ENCODE peak calls at places on chromosome 12, in ten cellular contexts. V is activated CD4-positive, CD25-positive, alpha-beta regulatory T cell treated with anti-CD3 and anti-CD28 coated beads, Interleukin-2, amount 50 U/mL, for 16 hours; G is T1000; Q is WERI-Rb-1; J is CD8-positive, alpha-beta memory T cell; O is posterior vena cava; Z is RKO; X is effector memory CD8-positive, alpha-beta T cell; D is right lobe of liver; M is GM12865. L is an unnamed sample.

GRCh38 chr12:121430821-121431415 is 31.0 kb downstream of the RNF34 start:
- DNase-seq in V (no peak), G (no peak), Q (no peak), J (no peak), O (no peak), Z (no peak), X (no peak), D (no peak), M (no peak), L (no peak)

GRCh38 chr12:22856120-22856699 is 231.2 kb downstream of the ETNK1 start:
- DNase-seq in V (no peak), G (no peak), Q (no peak), J (no peak), O (no peak), Z (peak; percentile 60), X (no peak), D (no peak), M (peak; percentile 9), L (peak; percentile 52)

GRCh38 chr12:92596388-92596787 is 106.4 kb upstream of the PLEKHG7 start:
- DNase-seq in V (no peak), G (peak; percentile 76), Q (no peak), J (no peak), O (no peak), Z (no peak), X (no peak), D (no peak), M (no peak), L (no peak)

GRCh38 chr12:25813843-25814242 is 144.6 kb upstream of the RASSF8 start:
- DNase-seq in V (no peak), G (no peak), Q (no peak), J (no peak), O (no peak), Z (no peak), X (no peak), D (no peak), M (no peak), L (no peak)

GRCh38 chr12:122064034-122064777 is 14.3 kb upstream of the MLXIP start:
- DNase-seq in V (no peak), G (no peak), Q (peak; percentile 88), J (no peak), O (peak; percentile 96), Z (peak; percentile 99), X (no peak), D (peak; percentile 77), M (peak; percentile 61), L (peak; percentile 90)

GRCh38 chr12:131458931-131459575 is 251.8 kb upstream of the SFSWAP start:
- DNase-seq in V (no peak), G (no peak), Q (no peak), J (no peak), O (peak; percentile 54), Z (no peak), X (no peak), D (no peak), M (no peak), L (no peak)

GRCh38 chr12:117236456-117237001 is 46.3 kb upstream of the FBXO21 start:
- DNase-seq in V (peak; percentile 54), G (no peak), Q (peak; percentile 91), J (peak; percentile 39), O (peak; percentile 92), Z (peak; percentile 63), X (peak; percentile 61), D (peak; percentile 83), M (peak; percentile 80), L (peak; percentile 63)

GRCh38 chr12:15044461-15044860 is 71.6 kb downstream of the PDE6H start:
- DNase-seq in V (no peak), G (no peak), Q (no peak), J (no peak), O (no peak), Z (no peak), X (no peak), D (no peak), M (no peak), L (peak; percentile 45)

GRCh38 chr12:58922849-58923248 is 2.5 kb upstream of the LRIG3 start:
- DNase-seq in V (no peak), G (peak; percentile 27), Q (no peak), J (no peak), O (no peak), Z (no peak), X (no peak), D (no peak), M (no peak), L (no peak)

GRCh38 chr12:44246481-44247105 is 410.7 kb downstream of the TMEM117 start:
- DNase-seq in V (no peak), G (no peak), Q (no peak), J (no peak), O (no peak), Z (no peak), X (no peak), D (no peak), M (no peak), L (peak; percentile 23)

GRCh38 chr12:53695148-53696138 is 19.6 kb upstream of the ATP5MC2 start:
- DNase-seq in V (no peak), G (no peak), Q (peak; percentile 66), J (no peak), O (no peak), Z (no peak), X (no peak), D (no peak), M (no peak), L (peak; percentile 66)

GRCh38 chr12:12696562-12697383 is 790 bp upstream of the GPR19 start:
- DNase-seq in V (peak; percentile 85), G (peak; percentile 49), Q (peak; percentile 86), J (peak; percentile 93), O (peak; percentile 97), Z (peak; percentile 89), X (peak; percentile 91), D (peak; percentile 95), M (peak; percentile 96), L (peak; percentile 84)

GRCh38 chr12:122276242-122276641 is 9.9 kb upstream of the VPS33A start:
- DNase-seq in V (no peak), G (no peak), Q (no peak), J (no peak), O (no peak), Z (no peak), X (no peak), D (no peak), M (no peak), L (no peak)

GRCh38 chr12:26651566-26652188 is 181.3 kb downstream of the ITPR2 start:
- DNase-seq in V (no peak), G (peak; percentile 74), Q (peak; percentile 45), J (no peak), O (no peak), Z (peak; percentile 32), X (peak; percentile 41), D (no peak), M (peak; percentile 62), L (peak; percentile 78)

GRCh38 chr12:106123551-106123991 is 15.2 kb downstream of the NUAK1 start:
- DNase-seq in V (no peak), G (no peak), Q (no peak), J (no peak), O (no peak), Z (no peak), X (no peak), D (no peak), M (no peak), L (peak; percentile 92)

GRCh38 chr12:65324551-65324950 is 46.1 kb downstream of the MSRB3 start:
- DNase-seq in V (no peak), G (no peak), Q (no peak), J (no peak), O (no peak), Z (no peak), X (no peak), D (no peak), M (no peak), L (peak; percentile 28)

GRCh38 chr12:89247541-89247942 is 104.8 kb downstream of the DUSP6 start:
- DNase-seq in V (no peak), G (no peak), Q (no peak), J (no peak), O (no peak), Z (no peak), X (no peak), D (no peak), M (no peak), L (peak; percentile 51)

GRCh38 chr12:132140918-132141841 is 2.9 kb downstream of the DDX51 start:
- DNase-seq in V (no peak), G (no peak), Q (no peak), J (no peak), O (peak; percentile 67), Z (no peak), X (no peak), D (no peak), M (no peak), L (no peak)

GRCh38 chr12:122081108-122081696 is 2.6 kb downstream of the MLXIP start:
- DNase-seq in V (no peak), G (no peak), Q (no peak), J (no peak), O (no peak), Z (peak; percentile 64), X (no peak), D (no peak), M (peak; percentile 53), L (peak; percentile 61)

GRCh38 chr12:54010053-54010971 is 1.5 kb downstream of the HOXC8 start:
- DNase-seq in V (no peak), G (no peak), Q (no peak), J (no peak), O (no peak), Z (no peak), X (no peak), D (no peak), M (no peak), L (no peak)

GRCh38 chr12:118103601-118104382 is at the start of gene VSIG10:
- DNase-seq in V (no peak), G (peak; percentile 62), Q (peak; percentile 84), J (peak; percentile 4), O (peak; percentile 83), Z (peak; percentile 69), X (peak; percentile 20), D (peak; percentile 89), M (peak; percentile 61), L (peak; percentile 59)

GRCh38 chr12:95836185-95836609 is 22.6 kb upstream of the SNRPF start:
- DNase-seq in V (no peak), G (no peak), Q (no peak), J (no peak), O (no peak), Z (peak; percentile 59), X (no peak), D (no peak), M (no peak), L (peak; percentile 55)

GRCh38 chr12:52007982-52008510 is 1.3 kb downstream of the TAMALIN start:
- DNase-seq in V (no peak), G (no peak), Q (no peak), J (no peak), O (no peak), Z (no peak), X (no peak), D (no peak), M (no peak), L (no peak)

GRCh38 chr12:122842505-122843405 is 7.5 kb downstream of the HIP1R start:
- DNase-seq in V (no peak), G (no peak), Q (no peak), J (no peak), O (peak; percentile 77), Z (no peak), X (no peak), D (peak; percentile 51), M (no peak), L (peak; percentile 24)

GRCh38 chr12:79983492-79983891 is 48.6 kb upstream of the PPP1R12A start:
- DNase-seq in V (no peak), G (peak; percentile 29), Q (no peak), J (no peak), O (no peak), Z (no peak), X (no peak), D (no peak), M (no peak), L (peak; percentile 97)

L was measured in AG10803.